ENCODE peak calls at places on chromosomes 16 and 17, in five cellular contexts. N is anterior cingulate cortex; K is psoas muscle; Z is activated CD8-positive, alpha-beta T cell treated with anti-CD3 and anti-CD28 coated beads, Interleukin-2, amount 10 ng/mL, durations not matched to agents 7 days and 5 days; Q is globus pallidus. W is an unnamed sample.

GRCh38 chr16:56295059-56295673 is 103.9 kb downstream of the GNAO1 start:
- DNase-seq in N (no peak), K (no peak), Q (no peak), Z (no peak), W (no peak)

GRCh38 chr17:74360993-74361612 is 565 bp downstream of the BTBD17 start:
- DNase-seq in K (no peak), Q (no peak), Z (no peak), N (no peak), W (no peak)

GRCh38 chr17:83114706-83115105 is 35.3 kb downstream of the METRNL start:
- DNase-seq in Z (no peak), Q (no peak), N (no peak), K (no peak), W (no peak)

GRCh38 chr17:7549401-7550055 is 670 bp downstream of the TNFSF12 start:
- DNase-seq in N (no peak), Z (peak), K (no peak), Q (no peak), W (no peak)

GRCh38 chr16:27238591-27238990 is 30.0 kb downstream of the NSMCE1 start:
- DNase-seq in Q (no peak), N (no peak), Z (no peak), K (no peak), W (no peak)

GRCh38 chr17:16371742-16372141 is 9.1 kb upstream of the UBB start:
- DNase-seq in K (no peak), Q (no peak), Z (no peak), N (no peak), W (no peak)

GRCh38 chr17:68701046-68701445 is 99.9 kb upstream of the FAM20A start:
- DNase-seq in K (no peak), N (no peak), Z (no peak), Q (no peak), W (no peak)

GRCh38 chr16:48109496-48109895 is 46.3 kb downstream of the ABCC12 start:
- DNase-seq in Z (no peak), N (no peak), Q (no peak), K (no peak), W (peak)

GRCh38 chr17:66576473-66576872 is 258.4 kb upstream of the CACNG5 start:
- DNase-seq in Q (no peak), Z (no peak), N (no peak), K (no peak), W (no peak)

GRCh38 chr17:81651692-81652091 is 4.7 kb downstream of the PDE6G start:
- DNase-seq in Q (no peak), Z (no peak), K (no peak), N (no peak), W (no peak)

GRCh38 chr17:83007504-83008475 is 71.6 kb upstream of the METRNL start:
- DNase-seq in Q (no peak), Z (no peak), N (no peak), K (no peak), W (no peak)

GRCh38 chr16:872436-873242 is 72.1 kb upstream of the GNG13 start:
- DNase-seq in Z (no peak), K (peak), N (no peak), Q (no peak), W (no peak)

GRCh38 chr17:73952498-73953205 is 250.8 kb upstream of the RPL38 start:
- DNase-seq in Q (peak), N (peak), Z (peak), K (peak), W (no peak)

GRCh38 chr16:3878610-3879009 is 1.9 kb downstream of the CREBBP start:
- DNase-seq in K (no peak), Q (no peak), Z (no peak), N (no peak), W (no peak)

GRCh38 chr16:46830417-46830901 is 521 bp downstream of the C16orf87 start:
- DNase-seq in Z (peak), Q (peak), K (peak), N (peak), W (peak)

GRCh38 chr17:66373944-66374817 is 71.8 kb downstream of the PRKCA start:
- DNase-seq in N (no peak), Q (peak), Z (peak), K (no peak), W (peak)

GRCh38 chr17:64491034-64491860 is 5.6 kb downstream of the POLG2 start:
- DNase-seq in K (no peak), N (no peak), Q (no peak), Z (peak), W (no peak)

GRCh38 chr16:80620656-80621605 is 80.1 kb downstream of the DYNLRB2 start:
- DNase-seq in N (no peak), Q (no peak), K (no peak), Z (peak), W (no peak)

GRCh38 chr17:62672957-62673356 is 45.5 kb downstream of the MRC2 start:
- DNase-seq in N (no peak), Z (no peak), Q (no peak), K (peak), W (no peak)

GRCh38 chr16:5502944-5503343 is 405.3 kb upstream of the EEF2KMT start:
- DNase-seq in N (no peak), K (no peak), Z (no peak), Q (no peak), W (no peak)

GRCh38 chr17:49217651-49218413 is 7.3 kb downstream of the ABI3 start:
- DNase-seq in Q (peak), N (no peak), Z (peak), K (peak), W (peak)

GRCh38 chr17:7838291-7839075 is 4.5 kb downstream of the KDM6B start:
- DNase-seq in N (no peak), Z (peak), Q (peak), K (peak), W (peak)

GRCh38 chr16:21001262-21001661 is 100.7 kb downstream of the LYRM1 start:
- DNase-seq in K (no peak), Q (peak), N (no peak), Z (peak), W (no peak)

GRCh38 chr16:80122155-80122554 is 418.6 kb upstream of the DYNLRB2 start:
- DNase-seq in Z (no peak), N (no peak), K (no peak), Q (peak), W (peak)

GRCh38 chr17:56595831-56596740 is 2.6 kb downstream of the NOG start:
- DNase-seq in Z (peak), K (no peak), N (no peak), Q (no peak), W (no peak)

GRCh38 chr17:76414334-76415295 is 30.2 kb downstream of the SPHK1 start:
- DNase-seq in Q (peak), N (peak), K (peak), Z (no peak), W (peak)

GRCh38 chr17:79919164-79919585 is 79.9 kb upstream of the CBX4 start:
- DNase-seq in Z (no peak), K (peak), N (peak), Q (peak), W (peak)

GRCh38 chr16:15777533-15778203 is 79.2 kb downstream of the MYH11 start:
- DNase-seq in Z (peak), Q (no peak), N (no peak), K (no peak), W (no peak)

GRCh38 chr16:73058221-73058615 is 10.3 kb upstream of the ZFHX3 start:
- DNase-seq in Z (peak), Q (no peak), N (no peak), K (peak), W (no peak)

W was measured in pons.